ENCODE peak calls at places on chromosomes 3 and 15, in four cellular contexts. E is trophoblast cell, T is H9, U is IMR-90. X is an unnamed sample.

GRCh38 chr3:107218864-107219269 is 158.4 kb upstream of the CCDC54 start:
- DNase-seq in E (peak), T (no peak), U (no peak), X (no peak)

GRCh38 chr3:36635731-36636130 is 128.6 kb downstream of the DCLK3 start:
- DNase-seq in E (no peak), T (no peak), U (peak), X (no peak)

GRCh38 chr3:155676252-155676981 is 68.5 kb downstream of the PLCH1 start:
- DNase-seq in E (peak), T (no peak), U (peak), X (no peak)

GRCh38 chr15:37105795-37106333 is 5.5 kb upstream of the MEIS2 start:
- DNase-seq in E (no peak), T (no peak), U (no peak), X (peak)

GRCh38 chr15:90364251-90364650 is 12.2 kb downstream of the ZNF774 start:
- DNase-seq in E (no peak), T (no peak), U (peak), X (no peak)

GRCh38 chr3:32818431-32819085 is 761 bp downstream of the TRIM71 start:
- DNase-seq in E (peak), T (no peak), U (no peak), X (no peak)

GRCh38 chr3:47431225-47431624 is 44.5 kb downstream of the SCAP start:
- DNase-seq in E (no peak), T (no peak), U (no peak), X (no peak)

GRCh38 chr3:43758826-43759225 is 68.1 kb downstream of the ABHD5 start:
- DNase-seq in E (no peak), T (no peak), U (no peak), X (no peak)

GRCh38 chr3:106765342-106765741 is 611.9 kb upstream of the CCDC54 start:
- DNase-seq in E (peak), T (no peak), U (peak), X (no peak)

GRCh38 chr3:193974591-193974990 is 161.4 kb upstream of the HES1 start:
- DNase-seq in E (no peak), T (no peak), U (peak), X (peak)

GRCh38 chr15:96565266-96565665 is 234.8 kb downstream of the NR2F2 start:
- DNase-seq in E (no peak), T (no peak), U (no peak), X (no peak)

GRCh38 chr3:182248349-182248880 is 536.7 kb downstream of the SOX2 start:
- DNase-seq in E (peak), T (no peak), U (no peak), X (no peak)

GRCh38 chr15:43285609-43286037 is 18.9 kb upstream of the TGM5 start:
- DNase-seq in E (peak), T (no peak), U (peak), X (peak)

GRCh38 chr3:13015286-13016082 is 57.7 kb downstream of the IQSEC1 start:
- DNase-seq in E (no peak), T (no peak), U (no peak), X (no peak)

GRCh38 chr3:152375546-152375945 is 106.8 kb downstream of the MBNL1 start:
- DNase-seq in E (no peak), T (no peak), U (peak), X (no peak)

GRCh38 chr3:191329654-191330308 is 545 bp downstream of the UTS2B start:
- DNase-seq in E (peak), T (peak), U (peak), X (peak)
- H3K4ac ChIP-seq in E (peak), T (no peak), U (peak), X (peak)

GRCh38 chr15:84001037-84001436 is 234.5 kb upstream of the GOLGA6L4 start:
- DNase-seq in E (no peak), T (no peak), U (no peak), X (no peak)

GRCh38 chr15:83999396-84000120 is 236.0 kb upstream of the GOLGA6L4 start:
- DNase-seq in E (no peak), T (no peak), U (peak), X (no peak)

GRCh38 chr15:83993591-83993990 is 242.0 kb upstream of the GOLGA6L4 start:
- DNase-seq in E (no peak), T (no peak), U (no peak), X (no peak)

GRCh38 chr15:84001655-84002054 is 233.9 kb upstream of the GOLGA6L4 start:
- DNase-seq in E (no peak), T (no peak), U (no peak), X (no peak)

GRCh38 chr15:83998486-83998885 is 237.1 kb upstream of the GOLGA6L4 start:
- DNase-seq in E (no peak), T (no peak), U (no peak), X (no peak)
- H2AK5ac ChIP-seq in E (no peak), T (no peak), U (no peak), X (no peak)

GRCh38 chr15:100154338-100154737 is 187.4 kb downstream of the ADAMTS17 start:
- DNase-seq in E (no peak), T (no peak), U (no peak), X (no peak)
- H3K4ac ChIP-seq in E (no peak), T (no peak), U (no peak), X (no peak)

GRCh38 chr3:100335137-100335833 is 728 bp downstream of the NIT2 start:
- DNase-seq in E (peak), T (peak), U (no peak), X (no peak)
- H2AK5ac ChIP-seq in E (no peak), T (no peak), U (peak), X (no peak)

GRCh38 chr3:82461049-82461889 is 699.8 kb upstream of the GBE1 start:
- DNase-seq in E (no peak), T (no peak), U (no peak), X (no peak)

GRCh38 chr3:82467051-82467450 is 705.6 kb upstream of the GBE1 start:
- DNase-seq in E (peak), T (no peak), U (no peak), X (no peak)

GRCh38 chr3:82462977-82463376 is 701.5 kb upstream of the GBE1 start:
- DNase-seq in E (no peak), T (no peak), U (no peak), X (no peak)
- H3K4ac ChIP-seq in E (no peak), T (no peak), U (no peak), X (no peak)

GRCh38 chr3:136725468-136725867 is 26.7 kb downstream of the STAG1 start:
- DNase-seq in E (no peak), T (no peak), U (no peak), X (no peak)
- H2AK5ac ChIP-seq in E (no peak), T (no peak), U (no peak), X (no peak)

GRCh38 chr3:49424816-49425215 is 2.5 kb upstream of the AMT start:
- DNase-seq in E (no peak), T (no peak), U (no peak), X (no peak)

GRCh38 chr3:49427581-49427980 is 1.5 kb downstream of the NICN1 start:
- DNase-seq in E (no peak), T (no peak), U (no peak), X (no peak)

DNA sequence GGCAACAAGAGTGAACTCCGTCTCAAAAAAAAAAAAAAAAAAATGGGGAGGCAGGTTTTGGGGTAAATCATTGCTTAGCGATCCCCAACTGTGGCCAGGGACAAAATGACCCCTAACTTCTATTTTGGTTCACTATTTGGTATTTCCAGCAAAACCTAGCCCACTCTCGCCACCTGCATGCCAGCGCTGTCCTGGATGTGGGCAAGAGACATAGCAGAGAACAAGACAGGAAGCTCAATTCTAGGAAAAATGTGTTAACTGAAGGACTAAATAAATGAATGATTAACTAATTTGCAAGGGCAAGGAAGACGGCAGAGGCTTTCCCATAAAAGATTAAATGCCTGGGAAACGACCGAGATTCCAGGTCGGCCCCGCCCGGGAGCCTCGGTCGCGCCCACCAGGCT is 425 bp downstream of the NICN1 start:
- DNase-seq in E (no peak), T (no peak), U (no peak), X (no peak)
- H3K4ac ChIP-seq in E (peak), T (no peak), U (peak), X (no peak)

GRCh38 chr3:143124683-143125520 is 5.3 kb downstream of the CHST2 start:
- DNase-seq in E (peak), T (no peak), U (no peak), X (no peak)
- H2AK5ac ChIP-seq in E (no peak), T (no peak), U (no peak), X (no peak)

X was measured in neuronal stem cell.